ENCODE peak calls at places on chromosome 17, in five cellular contexts. L, V, W, Y and N are unnamed samples.

GRCh38 chr17:60142872-60143499 is 6.8 kb upstream of the CA4 start:
- DNase-seq in L (peak), V (peak), W (peak), Y (peak), N (no peak)

GRCh38 chr17:16328997-16329396 is 24.3 kb downstream of the CENPV start:
- DNase-seq in L (no peak), V (no peak), W (peak), Y (no peak), N (no peak)

GRCh38 chr17:74448774-74449173 is 16.9 kb downstream of the GPRC5C start:
- DNase-seq in L (no peak), V (no peak), W (no peak), Y (no peak), N (no peak)

GRCh38 chr17:15436399-15437369 is 30.7 kb downstream of the CDRT4 start:
- DNase-seq in L (peak), V (no peak), W (peak), Y (no peak), N (no peak)

GRCh38 chr17:33055746-33056145 is 64.1 kb downstream of the SPACA3 start:
- DNase-seq in L (no peak), V (no peak), W (no peak), Y (no peak), N (peak)

GRCh38 chr17:82356845-82357355 is 2.1 kb upstream of the TEX19 start:
- DNase-seq in L (no peak), V (peak), W (no peak), Y (no peak), N (no peak)

GRCh38 chr17:40596261-40596919 is 31.1 kb upstream of the CCR7 start:
- DNase-seq in L (no peak), V (peak), W (no peak), Y (no peak), N (no peak)

GRCh38 chr17:39668141-39668924 is at the start of gene PNMT:
- DNase-seq in L (peak), V (peak), W (peak), Y (no peak), N (no peak)

GRCh38 chr17:21034350-21035235 is 8.2 kb downstream of the USP22 start:
- DNase-seq in L (peak), V (no peak), W (peak), Y (no peak), N (no peak)

GRCh38 chr17:35773674-35774425 is 13.2 kb downstream of the C17orf50 start:
- DNase-seq in L (no peak), V (no peak), W (no peak), Y (no peak), N (no peak)

GRCh38 chr17:49557204-49558024 is 18.3 kb upstream of the NXPH3 start:
- DNase-seq in L (no peak), V (peak), W (peak), Y (no peak), N (no peak)

GRCh38 chr17:45050680-45051059 is 762 bp downstream of the DCAKD start:
- DNase-seq in L (peak), V (peak), W (peak), Y (no peak), N (no peak)

GRCh38 chr17:55420776-55421178 is 858 bp downstream of the MMD start:
- DNase-seq in L (peak), V (peak), W (peak), Y (no peak), N (no peak)